ENCODE peak calls at places on chromosomes 2 and 18, in eight cellular contexts. O, R, J, M, H, G, L and A are unnamed samples.

GRCh38 chr2:11250400-11251277 is 93.8 kb downstream of the ROCK2 start:
- DNase-seq in O (peak; percentile 28), G (no peak), H (no peak), L (no peak), M (peak; percentile 16), R (peak; percentile 42), J (no peak), A (peak; percentile 46)

GRCh38 chr2:3601561-3602271 is 6.8 kb downstream of the COLEC11 start:
- DNase-seq in H (no peak), M (no peak), J (no peak), R (no peak), L (no peak), O (no peak), G (peak; percentile 77), A (no peak)

GRCh38 chr18:77132369-77133050 is at the start of gene MBP:
- DNase-seq in J (no peak), M (peak; percentile 71), O (no peak), L (peak; percentile 93), H (peak; percentile 91), G (no peak), R (no peak), A (no peak)

GRCh38 chr2:75390184-75390583 is 170.6 kb downstream of the EVA1A start:
- DNase-seq in G (no peak), O (no peak), R (no peak), H (no peak), L (no peak), M (no peak), J (no peak), A (no peak)

GRCh38 chr2:7429733-7430132 is 512.5 kb downstream of the RNF144A start:
- DNase-seq in R (no peak), J (no peak), L (no peak), H (no peak), M (no peak), G (no peak), O (no peak), A (peak; percentile 1)

GRCh38 chr2:42962521-42962953 is 170.2 kb upstream of the HAAO start:
- DNase-seq in J (no peak), L (no peak), R (peak; percentile 46), M (no peak), O (peak; percentile 45), H (no peak), G (no peak), A (peak; percentile 43)

GRCh38 chr18:54155412-54155811 is 69.1 kb downstream of the MBD2 start:
- DNase-seq in M (no peak), G (no peak), O (no peak), L (no peak), H (no peak), J (no peak), R (no peak), A (no peak)

GRCh38 chr2:121326628-121327027 is 41.6 kb upstream of the TFCP2L1 start:
- DNase-seq in H (no peak), G (no peak), R (no peak), M (no peak), L (no peak), O (no peak), J (no peak), A (no peak)

GRCh38 chr2:54015809-54016703 is 45.3 kb upstream of the PSME4 start:
- DNase-seq in R (peak; percentile 54), M (peak; percentile 49), G (no peak), L (no peak), O (peak; percentile 53), J (no peak), H (no peak), A (peak; percentile 88)

GRCh38 chr18:10497350-10497749 is 28.5 kb upstream of the NAPG start:
- DNase-seq in L (no peak), J (no peak), H (no peak), R (peak; percentile 39), G (no peak), O (peak; percentile 33), M (peak; percentile 8), A (peak; percentile 28)

GRCh38 chr2:220417503-220417902 is 790.1 kb downstream of the SLC4A3 start:
- DNase-seq in H (no peak), R (no peak), G (no peak), L (peak; percentile 29), J (no peak), M (no peak), O (no peak), A (no peak)

GRCh38 chr2:232898592-232899541 is 28.8 kb downstream of the SNORC start:
- DNase-seq in L (no peak), R (peak; percentile 97), G (no peak), H (no peak), J (no peak), O (peak; percentile 94), M (no peak), A (peak; percentile 63)

GRCh38 chr2:18788590-18788989 is 199.2 kb upstream of the NT5C1B start:
- DNase-seq in R (peak; percentile 77), J (peak; percentile 68), L (no peak), O (peak; percentile 89), G (no peak), H (no peak), M (no peak), A (peak; percentile 89)

GRCh38 chr18:22378672-22379282 is 38.9 kb downstream of the CTAGE1 start:
- DNase-seq in M (peak; percentile 43), G (peak; percentile 20), L (peak; percentile 69), H (no peak), R (peak; percentile 51), J (no peak), O (peak; percentile 41), A (peak; percentile 41)

GRCh38 chr2:151162185-151162584 is 99.5 kb downstream of the RBM43 start:
- DNase-seq in J (no peak), G (no peak), M (peak; percentile 14), R (peak; percentile 69), H (no peak), O (peak; percentile 76), L (peak; percentile 28), A (peak; percentile 58)
- TF ChIP-seq CTCF in J (peak; percentile 57), G (no peak), M (peak; percentile 55), R (peak; percentile 67), H (no peak), O (peak; percentile 65), L (peak; percentile 33), A (peak; percentile 54)

DNA sequence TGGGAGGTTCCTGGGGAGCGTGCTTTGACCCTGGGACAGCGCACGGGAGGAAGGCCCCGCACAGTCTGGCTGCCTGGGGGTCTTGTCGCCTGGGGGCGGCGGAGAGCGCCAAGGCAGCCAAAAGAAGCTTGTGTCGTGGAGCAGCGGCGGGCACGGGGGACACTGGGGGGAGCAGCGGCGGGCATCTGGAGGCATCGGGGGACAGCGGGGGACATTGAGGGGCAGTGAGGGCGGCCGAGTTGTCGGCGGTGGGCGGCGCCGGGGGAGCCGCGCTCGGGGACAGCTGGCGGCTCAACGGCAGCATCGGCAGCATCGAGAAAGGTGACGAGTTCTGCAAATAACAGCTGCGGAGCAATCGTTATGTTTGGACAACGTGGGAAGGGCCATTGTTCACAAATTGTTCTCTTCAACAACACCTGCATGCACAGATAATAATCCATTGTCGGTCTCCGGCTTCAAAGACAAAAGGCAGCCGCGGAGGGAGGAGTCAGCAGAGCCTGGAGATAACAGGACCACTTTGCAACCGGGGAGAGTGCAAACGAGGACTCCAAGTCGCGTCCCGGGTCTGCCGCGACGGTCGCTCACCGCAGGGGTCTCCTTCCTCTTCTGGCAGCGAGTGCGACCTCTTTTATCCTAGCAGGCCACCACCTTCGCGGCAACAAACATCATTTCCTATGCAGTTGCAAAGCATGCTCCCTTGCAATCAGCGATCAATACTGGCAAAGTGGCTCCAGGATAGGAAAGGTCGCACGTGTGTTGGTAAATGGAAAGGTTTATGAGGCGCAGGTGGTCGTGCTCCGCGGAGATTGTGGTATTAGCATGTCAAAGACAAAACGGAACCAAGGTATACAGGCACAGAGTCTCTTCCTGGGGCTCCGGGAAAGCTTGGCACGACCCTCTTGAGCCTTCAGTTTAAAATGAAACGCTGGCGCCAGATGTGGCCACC is 132.3 kb upstream of the DLX2 start:
- DNase-seq in L (peak; percentile 81), O (no peak), J (no peak), H (no peak), M (no peak), R (no peak), G (peak; percentile 21), A (no peak)
- H3K4me3 ChIP-seq in L (peak overlapping the region; percentile 54), O (peak overlapping the region; percentile 35), J (peak overlapping the region; percentile 55), H (peak overlapping the region; percentile 50), M (peak overlapping the region; percentile 3), R (peak overlapping the region; percentile 46), G (no peak overlapping the region), A (peak overlapping the region; percentile 39)

DNA sequence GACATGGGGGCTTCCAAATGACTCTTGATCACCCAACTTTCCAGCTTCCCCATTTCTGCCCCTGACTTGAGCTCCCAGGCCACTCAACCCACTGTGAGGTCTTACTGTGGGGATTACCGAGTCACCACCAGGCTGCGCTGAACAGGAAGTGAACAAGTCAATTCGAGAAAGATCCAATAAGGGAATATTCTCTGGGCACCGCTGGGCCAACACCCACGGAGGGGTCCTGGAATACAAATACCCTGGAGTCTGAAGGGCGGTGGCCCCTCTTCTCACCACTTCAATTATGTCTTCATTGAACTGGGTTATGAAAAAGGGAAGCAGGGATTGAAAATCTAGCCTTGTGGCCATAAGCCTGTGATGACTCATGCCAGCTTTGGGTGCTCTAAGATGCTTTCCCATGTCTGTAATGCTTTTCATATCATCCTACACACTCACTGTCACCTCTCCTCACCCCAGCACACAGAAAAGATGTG is 37.7 kb downstream of the BCL11A start:
- DNase-seq in O (peak; percentile 75), J (no peak), R (peak; percentile 76), L (no peak), H (peak; percentile 63), M (peak; percentile 62), G (no peak), A (peak; percentile 57)
- TF ChIP-seq CTCF in O (peak; percentile 12), J (no peak), R (peak; percentile 11), L (no peak), H (no peak), M (no peak), G (no peak), A (no peak)

GRCh38 chr2:143133783-143134182 is 4.6 kb downstream of the ARHGAP15 start:
- DNase-seq in O (no peak), M (no peak), L (no peak), R (no peak), H (no peak), J (no peak), G (no peak), A (no peak)
- H3K4me3 ChIP-seq in O (no peak overlapping the region), M (no peak overlapping the region), L (no peak overlapping the region), R (no peak overlapping the region), H (no peak overlapping the region), J (no peak overlapping the region), G (no peak overlapping the region), A (no peak overlapping the region)

GRCh38 chr2:137886432-137886831 is 77.8 kb upstream of the HNMT start:
- DNase-seq in M (peak; percentile 35), H (no peak), O (peak; percentile 9), R (no peak), J (peak; percentile 10), G (no peak), L (peak; percentile 60), A (peak; percentile 9)

GRCh38 chr2:137893145-137893544 is 71.1 kb upstream of the HNMT start:
- DNase-seq in H (no peak), J (no peak), O (no peak), M (no peak), R (no peak), L (no peak), G (no peak), A (no peak)

GRCh38 chr2:137888845-137889244 is 75.4 kb upstream of the HNMT start:
- DNase-seq in R (peak; percentile 36), G (peak; percentile 21), L (peak; percentile 75), H (peak; percentile 49), J (no peak), O (peak; percentile 43), M (peak; percentile 29), A (peak; percentile 49)
- TF ChIP-seq CTCF in R (peak; percentile 62), G (peak; percentile 71), L (peak; percentile 70), H (peak; percentile 34), J (peak; percentile 75), O (peak; percentile 74), M (peak; percentile 59), A (peak; percentile 65)